ENCODE peak calls at places on chromosomes 3 and 15, in five cellular contexts. V is GM06990; F is HEK293T; U is activated effector memory CD4-positive, alpha-beta T cell treated with anti-CD3 and anti-CD28 coated beads, Interleukin-2, amount 50 U/mL, for 16 hours; X is lung microvascular endothelial cell. B is an unnamed sample.
A peak's percentile ranks its signal among the peaks of the same experiment; 100 is the strongest.

GRCh38 chr3:113867506-113867905 is 28.9 kb downstream of the GRAMD1C start:
- DNase-seq in V (no peak), F (no peak), U (no peak), X (no peak), B (no peak)

GRCh38 chr15:60890361-60890991 is 338.6 kb downstream of the RORA start:
- DNase-seq in V (no peak), F (no peak), U (no peak), X (no peak), B (no peak)

GRCh38 chr15:95843241-95843851 is 487.2 kb upstream of the NR2F2 start:
- DNase-seq in V (no peak), F (no peak), U (no peak), X (no peak), B (no peak)

GRCh38 chr15:44529864-44530604 is 6.9 kb upstream of the EIF3J start:
- DNase-seq in V (no peak), F (no peak), U (no peak), X (no peak), B (no peak)

GRCh38 chr3:177596248-177596821 is 399.1 kb upstream of the TBL1XR1 start:
- DNase-seq in V (no peak), F (no peak), U (no peak), X (no peak), B (no peak)

GRCh38 chr15:64981812-64982431 is 7.8 kb downstream of the SPG21 start:
- DNase-seq in V (no peak), F (no peak), U (no peak), X (no peak), B (no peak)

GRCh38 chr3:56547486-56547885 is 9.5 kb upstream of the CCDC66 start:
- DNase-seq in V (no peak), F (no peak), U (no peak), X (peak; percentile 29), B (no peak)

GRCh38 chr15:70423267-70423666 is 325.6 kb upstream of the TLE3 start:
- DNase-seq in V (no peak), F (no peak), U (no peak), X (no peak), B (no peak)

GRCh38 chr3:134392336-134392983 is 18.2 kb upstream of the AMOTL2 start:
- DNase-seq in V (no peak), F (no peak), U (no peak), X (peak; percentile 63), B (no peak)

GRCh38 chr3:172627057-172627809 is 83.6 kb downstream of the NCEH1 start:
- DNase-seq in V (no peak), F (no peak), U (no peak), X (no peak), B (no peak)

GRCh38 chr3:137709011-137709601 is 55.0 kb upstream of the SOX14 start:
- DNase-seq in V (no peak), F (peak; percentile 27), U (no peak), X (no peak), B (peak; percentile 34)

B was measured in GM13976.